ENCODE peak calls at places on chromosomes 4 and X, in ten cellular contexts. J, X, Y, L, O, N, K, W, S and P are unnamed samples. For H3K9me3, the result is how much of the 10 kb centered on the place peaks cover.

GRCh38 chr4:143441678-143442077 is 71.8 kb upstream of the SMARCA5 start:
- DNase-seq in O (no peak), L (no peak), Y (no peak), X (no peak), W (no peak), S (no peak), N (no peak), J (no peak), K (no peak), P (no peak)

GRCh38 chrX:124300412-124300811 is 32.0 kb upstream of the TEX13D start:
- DNase-seq in Y (no peak), K (no peak), X (no peak), S (no peak), O (no peak), J (no peak), N (no peak), W (no peak), L (no peak), P (no peak)

GRCh38 chr4:106369456-106370060 is 980 bp upstream of the GIMD1 start:
- DNase-seq in W (peak), J (no peak), N (peak), K (no peak), O (no peak), X (peak), L (peak), Y (no peak), S (peak), P (peak)

GRCh38 chr4:174352405-174352804 is 68.7 kb downstream of the CEP44 start:
- DNase-seq in L (no peak), S (no peak), X (no peak), N (no peak), Y (no peak), J (no peak), W (no peak), K (no peak), O (no peak), P (no peak)

GRCh38 chr4:155891058-155891457 is 12.4 kb upstream of the TDO2 start:
- DNase-seq in X (no peak), K (no peak), O (no peak), S (no peak), N (no peak), J (no peak), L (no peak), Y (no peak), W (no peak), P (no peak)

GRCh38 chrX:129957241-129958099 is 25.0 kb upstream of the BCORL1 start:
- DNase-seq in K (peak), S (peak), W (no peak), L (peak), Y (peak), N (peak), X (peak), J (peak), O (no peak), P (peak)

GRCh38 chrX:20382518-20383291 is 116.0 kb upstream of the RPS6KA3 start:
- DNase-seq in N (no peak), S (peak), J (no peak), K (no peak), Y (no peak), L (no peak), W (peak), X (no peak), O (no peak), P (peak)

GRCh38 chr4:118684873-118685811 is at the start of gene METTL14:
- DNase-seq in L (peak), S (peak), O (peak), X (peak), Y (peak), K (peak), W (peak), J (peak), N (peak), P (peak)

GRCh38 chr4:7650606-7651400 is 216.1 kb upstream of the PSAPL1 start:
- DNase-seq in X (peak), K (no peak), O (no peak), N (peak), S (no peak), L (no peak), W (peak), J (no peak), Y (no peak), P (peak)

GRCh38 chrX:145393702-145394235 is 146.5 kb downstream of the SPANXN1 start:
- DNase-seq in L (peak), Y (no peak), N (peak), O (no peak), X (no peak), K (no peak), J (no peak), S (peak), W (no peak), P (no peak)

GRCh38 chrX:24485323-24485722 is 20.2 kb downstream of the PDK3 start:
- DNase-seq in J (no peak), N (no peak), W (no peak), Y (no peak), S (no peak), K (no peak), X (no peak), L (no peak), O (no peak), P (peak)

GRCh38 chr4:146640021-146640425 is 1.3 kb downstream of the POU4F2 start:
- DNase-seq in X (no peak), L (no peak), J (no peak), S (no peak), W (no peak), N (no peak), K (no peak), O (no peak), Y (no peak), P (no peak)
- TF ChIP-seq CTCF in X (no peak), L (no peak), J (no peak), S (no peak), W (no peak), N (no peak), K (no peak), O (no peak), Y (no peak), P (no peak)

DNA sequence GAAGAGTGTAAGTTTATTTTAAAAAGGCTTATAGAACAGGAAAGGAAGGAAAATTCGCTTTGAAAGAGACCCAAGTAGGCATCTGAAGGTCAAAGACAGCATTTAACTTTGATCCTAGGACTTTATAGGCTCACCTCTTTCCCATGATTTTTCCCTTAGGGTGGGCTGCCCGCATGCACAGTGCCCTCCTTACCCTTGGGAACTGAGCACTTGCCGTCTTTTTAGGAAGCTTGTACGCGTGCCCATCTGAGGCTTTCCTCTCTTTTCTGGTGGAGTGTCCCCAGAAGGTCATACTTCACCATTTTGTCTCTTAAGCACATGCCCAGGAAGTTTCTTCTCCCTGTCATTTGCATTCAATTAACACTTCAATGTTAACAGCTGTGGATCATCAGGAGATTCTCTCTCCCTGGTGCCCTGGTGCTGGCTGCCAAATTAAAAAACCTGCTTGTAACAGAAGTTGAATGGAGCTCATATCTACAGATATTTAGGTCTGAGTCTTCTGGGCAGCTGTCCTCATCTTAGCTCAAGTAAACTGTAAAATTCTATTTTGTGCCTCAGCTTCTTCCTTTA is 38.4 kb upstream of the IL9R start:
- DNase-seq in N (no peak), J (no peak), O (no peak), X (no peak), K (no peak), W (no peak), L (no peak), S (no peak), Y (no peak), P (no peak)
- H3K9me3 ChIP-seq in N (under half), J (under half), O (under half), X (under half), K (under half), W (under half), L (under half), S (under half), Y (under half), P (under half)

GRCh38 chr4:16582526-16582925 is 315.9 kb downstream of the LDB2 start:
- DNase-seq in L (no peak), X (no peak), S (peak), W (no peak), J (no peak), K (no peak), N (peak), O (no peak), Y (no peak), P (peak)
- TF ChIP-seq CTCF in L (no peak), X (no peak), S (peak), W (no peak), J (no peak), K (no peak), N (no peak), O (no peak), Y (no peak), P (peak)

GRCh38 chr4:26877417-26877816 is 16.8 kb downstream of the STIM2 start:
- DNase-seq in W (no peak), N (no peak), S (no peak), K (no peak), O (no peak), J (no peak), Y (no peak), L (no peak), X (no peak), P (no peak)
- H3K9me3 ChIP-seq in W (under half), N (under half), S (under half), K (under half), O (under half), J (under half), Y (under half), L (under half), X (under half), P (under half)

GRCh38 chr4:128388352-128388630 is 100.7 kb upstream of the PGRMC2 start:
- DNase-seq in K (no peak), O (no peak), S (no peak), N (no peak), J (no peak), W (peak), Y (no peak), L (no peak), X (no peak), P (no peak)

GRCh38 chr4:128387600-128388351 is 100.2 kb upstream of the PGRMC2 start:
- DNase-seq in Y (no peak), W (peak), L (no peak), K (no peak), O (no peak), X (no peak), N (peak), J (no peak), S (no peak), P (no peak)

GRCh38 chr4:128385683-128386304 is 98.2 kb upstream of the PGRMC2 start:
- DNase-seq in S (no peak), K (no peak), L (no peak), O (no peak), N (no peak), J (no peak), Y (no peak), X (no peak), W (peak), P (no peak)

GRCh38 chr4:128385199-128385598 is 97.6 kb upstream of the PGRMC2 start:
- DNase-seq in N (no peak), W (no peak), X (no peak), Y (no peak), K (no peak), L (no peak), O (no peak), J (no peak), S (no peak), P (no peak)

GRCh38 chr4:128386761-128387599 is 99.4 kb upstream of the PGRMC2 start:
- DNase-seq in N (peak), K (peak), Y (peak), O (no peak), L (no peak), J (peak), W (peak), S (peak), X (peak), P (peak)
- TF ChIP-seq CTCF in N (no peak), K (no peak), Y (no peak), O (no peak), L (no peak), J (no peak), W (no peak), S (peak), X (no peak), P (peak)

DNA sequence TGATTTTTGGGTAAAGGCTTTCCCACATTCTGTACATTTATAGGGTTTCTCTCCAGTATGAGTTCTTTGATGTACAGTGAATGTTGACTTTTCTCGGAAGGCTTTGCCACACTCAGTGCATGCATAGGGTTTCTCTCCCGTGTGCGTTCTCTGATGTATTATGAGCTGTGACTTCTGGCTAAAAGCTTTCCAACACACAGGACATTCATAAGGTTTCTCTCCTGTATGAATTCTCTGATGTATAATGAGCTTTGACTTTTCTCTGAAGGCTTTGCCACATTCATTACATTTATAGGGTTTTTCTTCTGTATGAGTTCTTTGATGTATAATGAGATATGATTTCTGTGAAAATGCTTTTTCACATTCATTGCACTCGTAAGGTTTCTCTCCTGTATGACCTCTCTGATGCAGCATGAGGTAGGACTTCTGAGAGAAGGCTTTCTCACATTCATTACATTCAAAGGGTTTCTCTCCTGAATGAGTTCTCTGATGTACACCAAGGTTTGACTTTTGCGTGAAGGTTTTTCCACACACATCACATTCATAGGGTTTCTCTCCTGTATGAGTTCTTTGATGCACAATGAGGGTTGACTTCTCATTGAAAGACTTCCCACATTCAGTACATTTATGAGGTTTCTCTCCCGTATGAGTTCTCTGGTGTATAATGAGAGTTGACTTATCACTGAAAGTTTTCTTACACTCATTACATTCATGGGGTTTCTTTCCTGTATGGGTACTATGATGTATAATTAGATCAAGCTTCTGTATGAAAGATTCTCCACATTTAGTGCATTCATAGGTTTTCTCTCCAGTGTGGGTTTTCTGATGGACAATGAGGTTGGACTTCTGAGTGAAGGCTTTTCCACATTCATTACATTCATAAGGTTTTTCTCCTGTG is 27.3 kb downstream of the ZNF182 start:
- DNase-seq in J (no peak), N (no peak), O (no peak), L (no peak), S (no peak), Y (no peak), W (no peak), K (no peak), X (no peak), P (no peak)
- H3K9me3 ChIP-seq in J (under half), N (under half), O (under half), L (under half), S (half or more), Y (half or more), W (half or more), K (half or more), X (under half), P (under half)

GRCh38 chr4:159979351-159979750 is 876.5 kb downstream of the RAPGEF2 start:
- DNase-seq in L (no peak), K (no peak), Y (no peak), O (no peak), S (no peak), W (no peak), N (no peak), X (no peak), J (no peak), P (no peak)

GRCh38 chr4:159979953-159980352 is 877.1 kb downstream of the RAPGEF2 start:
- DNase-seq in X (no peak), L (no peak), K (no peak), W (no peak), J (no peak), Y (no peak), O (no peak), N (no peak), S (no peak), P (no peak)

GRCh38 chr4:159977907-159978617 is 875.2 kb downstream of the RAPGEF2 start:
- DNase-seq in O (no peak), X (no peak), S (no peak), L (no peak), N (no peak), J (no peak), K (no peak), W (peak), Y (no peak), P (no peak)

GRCh38 chr4:159981457-159981856 is 878.6 kb downstream of the RAPGEF2 start:
- DNase-seq in S (no peak), J (no peak), W (no peak), L (no peak), K (no peak), O (no peak), Y (no peak), N (no peak), X (no peak), P (no peak)

GRCh38 chr4:159983080-159983479 is 880.2 kb downstream of the RAPGEF2 start:
- DNase-seq in O (no peak), W (peak), S (no peak), L (no peak), K (no peak), X (no peak), Y (no peak), N (no peak), J (no peak), P (no peak)
- TF ChIP-seq CTCF in O (no peak), W (no peak), S (no peak), L (no peak), K (no peak), X (no peak), Y (no peak), N (no peak), J (no peak), P (no peak)

GRCh38 chr4:374298-375160 is 36.9 kb downstream of the ZNF141 start:
- DNase-seq in L (no peak), K (no peak), S (no peak), W (no peak), N (no peak), J (no peak), Y (no peak), X (no peak), O (no peak), P (no peak)

DNA sequence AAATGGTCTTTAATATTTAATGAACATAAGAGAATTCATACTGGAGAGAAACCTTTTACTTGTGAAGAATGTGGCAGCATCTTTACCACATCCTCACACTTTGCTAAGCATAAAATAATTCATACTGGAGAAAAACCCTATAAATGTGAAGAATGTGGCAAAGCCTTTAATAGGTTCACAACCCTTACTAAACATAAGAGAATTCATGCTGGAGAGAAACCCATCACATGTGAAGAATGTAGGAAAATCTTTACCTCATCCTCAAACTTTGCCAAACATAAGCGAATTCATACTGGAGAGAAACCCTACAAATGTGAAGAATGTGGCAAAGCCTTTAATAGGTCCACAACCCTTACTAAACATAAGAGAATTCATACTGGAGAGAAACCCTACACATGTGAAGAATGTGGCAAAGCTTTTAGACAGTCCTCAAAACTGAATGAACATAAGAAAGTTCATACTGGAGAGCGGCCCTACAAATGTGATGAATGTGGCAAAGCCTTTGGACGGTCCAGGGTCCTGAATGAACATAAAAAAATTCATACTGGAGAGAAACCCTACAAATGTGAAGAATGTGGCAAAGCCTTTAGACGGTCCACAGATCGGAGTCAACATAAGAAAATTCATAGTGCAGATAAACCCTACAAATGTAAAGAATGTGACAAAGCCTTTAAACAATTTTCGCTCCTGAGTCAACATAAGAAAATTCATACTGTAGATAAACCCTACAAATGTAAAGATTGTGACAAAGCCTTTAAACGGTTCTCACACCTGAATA is 35.6 kb downstream of the ZNF141 start:
- DNase-seq in W (no peak), K (no peak), Y (no peak), S (no peak), X (no peak), O (no peak), J (no peak), N (no peak), L (no peak), P (no peak)
- H3K9me3 ChIP-seq in W (half or more), K (half or more), Y (half or more), S (half or more), X (under half), O (half or more), J (half or more), N (under half), L (under half), P (under half)

GRCh38 chr4:157172011-157172410 is 48.5 kb upstream of the GRIA2 start:
- DNase-seq in W (no peak), O (no peak), K (no peak), X (peak), L (no peak), J (no peak), N (no peak), Y (no peak), S (no peak), P (no peak)
- TF ChIP-seq CTCF in W (peak), O (no peak), K (no peak), X (peak), L (no peak), J (no peak), N (peak), Y (no peak), S (peak), P (no peak)

GRCh38 chrX:253451-254297 is 27.5 kb upstream of the PLCXD1 start:
- DNase-seq in X (no peak), W (no peak), N (no peak), O (no peak), J (no peak), S (no peak), K (no peak), Y (no peak), L (no peak), P (no peak)
- H3K9me3 ChIP-seq in X (under half), W (under half), N (under half), O (under half), J (under half), S (under half), K (under half), Y (under half), L (under half), P (under half)